ENCODE peak calls at places on chromosomes 13 and 19, in nine cellular contexts. G is heart left ventricle, E is suprapubic skin, P is IMR-90, U is A549, W is adrenal gland, Z is lower leg skin, J is Peyer's patch, V is uterus. Q is an unnamed sample.

GRCh38 chr13:31725841-31726240 is 13.5 kb upstream of the RXFP2 start:
- DNase-seq in G (no peak), E (no peak), P (no peak), U (no peak), W (no peak), Z (no peak), J (no peak), V (no peak), Q (no peak)

GRCh38 chr13:24127116-24127631 is 33.3 kb upstream of the SPATA13 start:
- DNase-seq in G (no peak), E (no peak), P (peak; percentile 43), U (no peak), W (no peak), Z (no peak), J (peak; percentile 79), V (no peak), Q (no peak)

GRCh38 chr19:2691951-2692350 is 10.5 kb downstream of the GNG7 start:
- DNase-seq in G (no peak), E (no peak), P (no peak), U (no peak), W (no peak), Z (no peak), J (no peak), V (no peak), Q (no peak)

GRCh38 chr13:39401091-39401647 is 201.8 kb downstream of the LHFPL6 start:
- DNase-seq in G (no peak), E (no peak), P (no peak), U (no peak), W (no peak), Z (no peak), J (no peak), V (no peak), Q (no peak)

GRCh38 chr19:4730740-4731171 is 7.1 kb upstream of the DPP9 start:
- DNase-seq in G (no peak), E (no peak), P (no peak), U (peak; percentile 31), W (no peak), Z (no peak), J (peak; percentile 72), V (no peak), Q (no peak)

GRCh38 chr13:39201075-39201630 is 162.9 kb downstream of the NHLRC3 start:
- DNase-seq in G (peak; percentile 56), E (no peak), P (no peak), U (no peak), W (no peak), Z (no peak), J (no peak), V (no peak), Q (no peak)

GRCh38 chr13:42707003-42707402 is 74.4 kb upstream of the FAM216B start:
- DNase-seq in G (no peak), E (no peak), P (peak; percentile 18), U (no peak), W (no peak), Z (no peak), J (no peak), V (no peak), Q (no peak)

GRCh38 chr13:44815507-44816074 is 173.7 kb downstream of the NUFIP1 start:
- DNase-seq in G (no peak), E (no peak), P (peak; percentile 98), U (peak; percentile 75), W (peak; percentile 90), Z (no peak), J (no peak), V (peak; percentile 45), Q (peak; percentile 66)

GRCh38 chr13:95641961-95642621 is 2.4 kb downstream of the DZIP1 start:
- DNase-seq in G (peak; percentile 38), E (no peak), P (peak; percentile 43), U (no peak), W (peak; percentile 24), Z (no peak), J (peak; percentile 50), V (peak; percentile 30), Q (peak; percentile 37)
- H3K4me3 ChIP-seq in G (peak overlapping the region; percentile 54), E (peak overlapping the region; percentile 40), P (peak overlapping the region; percentile 47), U (no peak overlapping the region), W (peak overlapping the region; percentile 13), Z (no peak overlapping the region), J (peak overlapping the region; percentile 25), V (peak overlapping the region; percentile 36), Q (peak overlapping the region; percentile 37)

GRCh38 chr19:7921302-7921954 is 1.3 kb downstream of the SNAPC2 start:
- DNase-seq in G (no peak), E (no peak), P (no peak), U (no peak), W (no peak), Z (no peak), J (no peak), V (no peak), Q (peak; percentile 52)

GRCh38 chr19:7921955-7922840 is 2.1 kb downstream of the SNAPC2 start:
- DNase-seq in G (no peak), E (no peak), P (no peak), U (no peak), W (no peak), Z (no peak), J (no peak), V (no peak), Q (peak; percentile 49)

GRCh38 chr19:7918615-7919421 is 1.3 kb upstream of the SNAPC2 start:
- DNase-seq in G (no peak), E (no peak), P (no peak), U (no peak), W (no peak), Z (no peak), J (peak; percentile 68), V (no peak), Q (peak; percentile 56)

GRCh38 chr19:7919681-7920519 is at the start of gene SNAPC2:
- DNase-seq in G (peak; percentile 98), E (peak; percentile 98), P (peak; percentile 91), U (peak; percentile 60), W (peak; percentile 95), Z (peak; percentile 99), J (peak; percentile 98), V (peak; percentile 96), Q (peak; percentile 97)

DNA sequence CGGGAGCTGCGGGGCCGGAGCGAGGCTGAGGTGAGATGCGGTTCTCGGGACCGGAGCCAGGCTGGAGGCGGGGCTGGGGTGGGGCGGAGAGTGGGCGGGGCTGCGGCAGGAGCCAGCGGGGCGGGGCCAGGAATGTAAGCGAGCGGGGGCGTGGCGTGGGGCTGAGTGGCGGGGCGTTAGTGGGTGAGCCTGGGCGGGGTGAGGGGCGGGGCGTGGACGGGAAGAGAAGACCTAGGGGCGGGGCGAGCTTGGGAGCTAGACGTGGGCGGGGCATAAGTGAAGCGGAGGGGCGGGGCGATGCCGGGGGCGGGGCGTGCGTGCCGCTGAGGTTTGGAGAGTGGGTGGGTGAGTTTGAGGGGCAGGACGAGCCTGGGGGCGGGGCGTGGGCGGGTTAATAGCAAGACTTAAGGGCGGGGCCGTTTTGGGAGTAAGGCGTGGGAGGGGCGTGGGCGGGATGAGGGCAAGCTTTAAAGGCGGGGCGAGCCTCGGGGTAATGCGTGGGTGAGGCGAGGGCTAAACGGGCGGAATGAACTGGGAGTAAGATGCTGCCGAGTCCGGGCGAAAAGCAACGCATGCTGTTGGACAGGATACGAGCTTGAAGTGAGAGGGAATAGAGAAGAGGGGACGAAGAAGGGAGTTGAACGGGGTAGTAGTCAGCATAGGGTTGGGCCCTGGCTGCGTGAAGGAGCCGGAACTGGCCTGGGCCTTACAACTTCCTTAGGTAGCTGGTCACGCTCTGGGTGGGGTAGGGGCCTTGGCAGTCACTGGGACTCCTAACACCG is 573 bp downstream of the SNAPC2 start:
- DNase-seq in G (peak; percentile 99), E (peak; percentile 100), P (peak; percentile 94), U (peak; percentile 41), W (peak; percentile 100), Z (peak; percentile 100), J (peak; percentile 100), V (peak; percentile 100), Q (peak; percentile 100)
- TF ChIP-seq POLR2A in G (peak; percentile 47), E (no peak), P (peak; percentile 51), U (no peak), W (peak; percentile 13), Z (no peak), J (no peak), V (peak; percentile 64), Q (no peak)

GRCh38 chr13:95056266-95056665 is 245.0 kb downstream of the ABCC4 start:
- DNase-seq in G (no peak), E (no peak), P (no peak), U (no peak), W (no peak), Z (no peak), J (no peak), V (no peak), Q (no peak)

GRCh38 chr13:95059306-95059705 is 241.9 kb downstream of the ABCC4 start:
- DNase-seq in G (no peak), E (no peak), P (no peak), U (no peak), W (no peak), Z (no peak), J (no peak), V (no peak), Q (no peak)

GRCh38 chr13:95060120-95060519 is 241.1 kb downstream of the ABCC4 start:
- DNase-seq in G (no peak), E (no peak), P (no peak), U (no peak), W (no peak), Z (no peak), J (no peak), V (no peak), Q (no peak)

GRCh38 chr13:95058680-95059079 is 242.6 kb downstream of the ABCC4 start:
- DNase-seq in G (no peak), E (no peak), P (no peak), U (no peak), W (no peak), Z (no peak), J (no peak), V (no peak), Q (no peak)
- H3K4me3 ChIP-seq in G (no peak overlapping the region), E (no peak overlapping the region), P (no peak overlapping the region), U (no peak overlapping the region), W (no peak overlapping the region), Z (no peak overlapping the region), J (no peak overlapping the region), V (no peak overlapping the region), Q (no peak overlapping the region)

GRCh38 chr19:51107406-51108065 is 673 bp downstream of the CTU1 start:
- DNase-seq in G (no peak), E (peak; percentile 75), P (peak; percentile 20), U (peak; percentile 41), W (no peak), Z (peak; percentile 89), J (no peak), V (no peak), Q (no peak)

GRCh38 chr19:51111606-51112005 is 3.4 kb upstream of the CTU1 start:
- DNase-seq in G (no peak), E (no peak), P (no peak), U (peak; percentile 64), W (no peak), Z (no peak), J (no peak), V (no peak), Q (no peak)

GRCh38 chr19:51108805-51109146 is 567 bp upstream of the CTU1 start:
- DNase-seq in G (no peak), E (no peak), P (no peak), U (no peak), W (no peak), Z (no peak), J (no peak), V (no peak), Q (no peak)

GRCh38 chr19:51110666-51110971 is 2.4 kb upstream of the CTU1 start:
- DNase-seq in G (no peak), E (no peak), P (no peak), U (no peak), W (no peak), Z (no peak), J (no peak), V (no peak), Q (no peak)

DNA sequence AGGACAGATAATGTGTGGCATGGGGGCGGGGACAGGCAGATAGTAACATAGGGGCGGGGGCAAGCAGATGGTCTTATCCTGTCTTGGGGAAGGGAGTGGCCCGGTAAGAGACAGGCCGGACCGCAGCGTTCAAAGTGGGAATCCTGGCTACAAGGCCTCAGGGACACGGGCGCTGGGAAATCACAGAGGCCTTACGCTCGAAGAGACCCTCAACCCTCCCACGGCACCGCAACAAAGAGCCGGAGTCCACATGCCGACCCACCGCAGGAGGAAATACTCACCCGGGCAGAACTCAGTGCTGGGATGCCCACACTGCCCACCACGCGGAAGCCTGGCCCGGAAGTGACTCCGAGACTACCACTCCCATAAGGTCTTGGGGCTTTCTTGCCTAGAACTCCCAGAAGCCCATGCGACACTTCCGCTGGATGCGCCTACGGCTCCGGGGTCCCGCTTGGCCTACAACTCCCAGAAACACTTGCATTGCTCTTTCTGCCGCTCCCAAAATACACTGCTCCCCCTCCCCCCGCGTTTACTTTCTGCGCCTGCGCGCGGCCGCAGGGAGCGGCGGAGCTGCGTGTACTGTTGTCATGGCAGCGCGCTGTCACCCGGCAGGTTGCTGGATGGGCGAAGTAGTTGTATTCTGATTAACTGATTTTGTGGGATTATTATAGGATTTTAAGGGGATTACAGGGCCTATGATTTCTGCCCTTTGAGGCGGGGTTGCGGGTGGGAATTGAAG is at the start of gene CTU1:
- DNase-seq in G (peak; percentile 99), E (peak; percentile 99), P (peak; percentile 99), U (peak; percentile 98), W (peak; percentile 99), Z (peak; percentile 99), J (peak; percentile 99), V (peak; percentile 99), Q (peak; percentile 97)
- TF ChIP-seq POLR2A in G (peak; percentile 61), E (no peak), P (peak; percentile 82), U (peak; percentile 81), W (no peak), Z (no peak), J (no peak), V (peak; percentile 50), Q (peak; percentile 42)

Q was measured in ovary.